ENCODE peak calls at places on chromosome 22, in four cellular contexts. T is tibial nerve, N is upper lobe of left lung, O is AG04450. M is an unnamed sample.

GRCh38 chr22:33819743-33820142 is 100.5 kb downstream of the LARGE1 start:
- DNase-seq in T (no peak), O (no peak), N (no peak), M (no peak)

GRCh38 chr22:24134090-24134846 is 47.0 kb upstream of the SUSD2 start:
- DNase-seq in T (no peak), O (no peak), N (peak), M (peak)

GRCh38 chr22:47043835-47044721 is 281.6 kb downstream of the TBC1D22A start:
- DNase-seq in N (peak), O (peak), T (no peak), M (no peak)

GRCh38 chr22:36569999-36570398 is 41.0 kb upstream of the EIF3D start:
- DNase-seq in N (no peak), T (no peak), O (no peak), M (no peak)

GRCh38 chr22:35442471-35442870 is 42.5 kb downstream of the MCM5 start:
- DNase-seq in O (no peak), T (no peak), N (no peak), M (no peak)

GRCh38 chr22:27686534-27686933 is 115.0 kb downstream of the MN1 start:
- DNase-seq in N (peak), O (peak), T (no peak), M (peak)

GRCh38 chr22:42167066-42167465 is 36.5 kb upstream of the CYP2D6 start:
- DNase-seq in T (no peak), O (no peak), N (no peak), M (no peak)

GRCh38 chr22:37552560-37553163 is 7.6 kb upstream of the CDC42EP1 start:
- DNase-seq in O (no peak), T (no peak), N (no peak), M (no peak)

GRCh38 chr22:47188337-47189055 is 426.0 kb downstream of the TBC1D22A start:
- DNase-seq in O (no peak), T (peak), N (peak), M (no peak)

GRCh38 chr22:19849800-19850481 is 4.7 kb downstream of the GNB1L start:
- DNase-seq in O (no peak), T (no peak), N (peak), M (no peak)

GRCh38 chr22:26756675-26757293 is 99.4 kb downstream of the MIAT start:
- DNase-seq in T (peak), O (no peak), N (peak), M (no peak)

GRCh38 chr22:27827586-27828213 is 26.1 kb upstream of the MN1 start:
- DNase-seq in O (no peak), N (no peak), T (no peak), M (no peak)

GRCh38 chr22:43420991-43421665 is 9.3 kb downstream of the MPPED1 start:
- DNase-seq in T (no peak), N (no peak), O (no peak), M (no peak)

GRCh38 chr22:21000215-21000986 is 1.5 kb downstream of the THAP7 start:
- DNase-seq in O (no peak), N (no peak), T (no peak), M (no peak)

GRCh38 chr22:41687901-41688364 is 734 bp downstream of the SNU13 start:
- DNase-seq in T (no peak), O (no peak), N (peak), M (no peak)

GRCh38 chr22:38788846-38789245 is 5.1 kb downstream of the DNAL4 start:
- DNase-seq in O (no peak), T (no peak), N (no peak), M (no peak)

GRCh38 chr22:23888615-23889401 is 5.4 kb upstream of the MIF start:
- DNase-seq in T (no peak), O (no peak), N (no peak), M (peak)

GRCh38 chr22:36103891-36104290 is 56.7 kb downstream of the APOL3 start:
- DNase-seq in N (no peak), O (no peak), T (no peak), M (no peak)

GRCh38 chr22:47093720-47094119 is 331.3 kb downstream of the TBC1D22A start:
- DNase-seq in N (no peak), O (no peak), T (no peak), M (no peak)

GRCh38 chr22:23829845-23830372 is 8.9 kb downstream of the DERL3 start:
- DNase-seq in O (peak), T (no peak), N (no peak), M (no peak)

GRCh38 chr22:24422078-24422665 is 5.2 kb upstream of the ADORA2A start:
- DNase-seq in T (no peak), O (no peak), N (no peak), M (no peak)

GRCh38 chr22:45964372-45964771 is 12.6 kb downstream of the WNT7B start:
- DNase-seq in N (no peak), O (no peak), T (no peak), M (no peak)

GRCh38 chr22:37300551-37301017 is 18.3 kb downstream of the CYTH4 start:
- DNase-seq in T (no peak), O (no peak), N (peak), M (no peak)

GRCh38 chr22:38173156-38173906 is 8.3 kb downstream of the PLA2G6 start:
- DNase-seq in N (no peak), O (no peak), T (no peak), M (no peak)

GRCh38 chr22:29702931-29703594 is 16.7 kb upstream of the CABP7 start:
- DNase-seq in T (no peak), N (peak), O (no peak), M (no peak)

GRCh38 chr22:38432264-38432663 is 22.7 kb downstream of the KCNJ4 start:
- DNase-seq in N (no peak), T (no peak), O (no peak), M (no peak)

GRCh38 chr22:17867160-17867785 is 93.0 kb upstream of the BID start:
- DNase-seq in O (no peak), T (no peak), N (no peak), M (no peak)
- H3K27ac ChIP-seq in O (no peak), T (peak), N (no peak), M (peak)

DNA sequence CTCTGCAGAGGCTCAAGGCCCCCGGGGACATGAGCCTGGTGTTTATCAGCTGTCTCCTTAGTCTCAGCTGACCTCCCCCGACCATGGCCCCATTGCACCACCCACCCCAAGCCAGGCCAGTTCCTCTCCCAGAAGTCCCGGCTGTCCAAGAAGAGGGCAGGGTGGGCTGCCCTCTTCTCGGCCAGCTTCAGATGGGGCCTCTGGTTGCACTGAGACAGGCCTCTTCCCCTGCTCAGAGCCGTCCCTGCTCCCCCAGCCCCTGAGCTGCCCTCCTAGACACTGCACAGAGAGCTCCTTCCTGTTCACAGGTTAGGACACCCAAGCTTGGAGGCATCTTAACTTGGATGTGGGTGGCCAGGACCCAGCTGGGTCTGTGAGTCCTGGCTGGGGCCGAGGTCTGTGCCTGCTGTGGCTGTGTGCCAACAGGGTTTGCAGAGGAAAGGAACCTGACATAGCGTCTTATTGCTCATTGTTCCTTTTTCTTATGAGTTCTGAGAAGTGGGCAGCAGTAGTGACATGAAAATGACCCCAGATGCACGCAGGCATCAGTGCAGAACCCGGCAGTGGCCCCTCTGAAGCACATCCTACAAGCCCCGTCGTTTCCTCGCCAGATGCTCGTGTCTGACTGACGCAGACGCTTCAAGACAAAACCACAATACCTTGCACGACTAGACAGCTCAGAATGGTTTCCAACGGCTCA is 5.5 kb downstream of the TRABD start:
- DNase-seq in N (peak), O (no peak), T (no peak), M (no peak)
- H3K27ac ChIP-seq in N (peak), O (peak), T (peak), M (peak)

GRCh38 chr22:32385681-32386080 is 26.4 kb downstream of the RTCB start:
- DNase-seq in T (no peak), O (no peak), N (no peak), M (no peak)

GRCh38 chr22:32395107-32395506 is 16.9 kb downstream of the RTCB start:
- DNase-seq in O (no peak), T (no peak), N (no peak), M (no peak)

GRCh38 chr22:32389685-32390084 is 22.4 kb downstream of the RTCB start:
- DNase-seq in N (no peak), T (no peak), O (no peak), M (no peak)
- H3K27ac ChIP-seq in N (no peak), T (no peak), O (no peak), M (no peak)

GRCh38 chr22:40273319-40273718 is 73.0 kb upstream of the ADSL start:
- DNase-seq in T (no peak), O (no peak), N (no peak), M (no peak)

GRCh38 chr22:40281717-40282116 is 64.6 kb upstream of the ADSL start:
- DNase-seq in T (no peak), O (no peak), N (no peak), M (no peak)

GRCh38 chr22:40279017-40279416 is 67.3 kb upstream of the ADSL start:
- DNase-seq in T (no peak), O (no peak), N (no peak), M (no peak)

GRCh38 chr22:40271440-40271839 is 74.9 kb upstream of the ADSL start:
- DNase-seq in O (no peak), T (no peak), N (no peak), M (no peak)

DNA sequence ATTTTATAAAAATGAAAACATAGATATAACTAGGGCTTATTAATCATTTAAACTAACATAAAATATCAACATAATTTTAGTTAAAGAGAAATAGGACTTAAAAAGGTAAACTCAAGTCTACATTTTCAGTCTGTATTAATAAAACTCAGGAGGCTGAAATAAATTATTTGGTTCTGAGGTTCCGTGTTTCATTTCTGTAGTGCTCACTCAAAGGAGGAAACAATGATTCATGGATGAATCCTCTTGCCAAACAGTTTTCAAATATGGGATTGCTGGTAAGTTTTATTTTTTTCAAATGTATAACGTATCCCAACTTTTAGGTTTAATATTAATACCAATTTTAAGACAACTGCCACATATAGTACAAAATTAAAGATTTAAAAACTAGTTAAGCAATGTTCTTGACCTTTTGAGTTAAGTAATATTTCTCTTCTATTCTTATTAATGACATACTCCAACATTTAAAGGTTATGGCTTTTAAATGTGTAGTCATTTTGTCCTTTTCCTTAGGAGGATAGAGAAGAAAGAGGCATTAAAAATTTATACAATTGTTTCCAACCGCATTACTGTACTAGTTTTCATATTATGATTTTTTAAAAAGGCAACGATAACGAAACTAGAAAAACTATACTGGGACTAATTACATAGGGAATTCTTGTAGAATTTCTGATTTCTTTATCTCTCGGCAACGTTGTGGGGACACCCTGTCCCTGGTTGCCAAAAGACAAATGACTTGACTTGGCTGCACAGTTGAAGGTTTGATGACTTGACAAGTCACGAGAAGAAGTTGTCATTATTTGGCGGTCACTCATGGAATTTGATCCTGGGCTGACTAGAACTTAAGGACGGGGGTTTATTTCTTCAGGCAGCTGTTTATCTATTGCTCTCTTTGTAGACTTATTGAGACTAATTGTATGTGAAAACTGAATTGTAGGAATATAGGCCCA is 69.2 kb upstream of the ADSL start:
- DNase-seq in O (no peak), N (no peak), T (no peak), M (no peak)
- H3K27ac ChIP-seq in O (no peak), N (peak), T (peak), M (no peak)